ENCODE peak calls at places on chromosomes 7 and 10, in four cellular contexts. E is GM10248, H is AG10803, U is brain microvascular endothelial cell. O is an unnamed sample.

GRCh38 chr7:65840446-65840845 is 32.4 kb upstream of the VKORC1L1 start:
- DNase-seq in E (peak; percentile 45), H (no peak), U (no peak), O (no peak)

GRCh38 chr7:93414574-93414973 is 159.9 kb downstream of the CALCR start:
- DNase-seq in E (no peak), H (no peak), U (no peak), O (no peak)

GRCh38 chr7:157840913-157841756 is 504.3 kb downstream of the DNAJB6 start:
- DNase-seq in E (no peak), H (no peak), U (no peak), O (no peak)

GRCh38 chr7:139242741-139243281 is 11.8 kb downstream of the UBN2 start:
- DNase-seq in E (no peak), H (peak; percentile 29), U (no peak), O (no peak)

GRCh38 chr10:122348951-122349361 is 25.6 kb upstream of the PLEKHA1 start:
- DNase-seq in E (no peak), H (no peak), U (no peak), O (no peak)

GRCh38 chr10:44369851-44370250 is 15.0 kb downstream of the CXCL12 start:
- DNase-seq in E (no peak), H (peak; percentile 80), U (no peak), O (no peak)

GRCh38 chr10:107540981-107541380 is 376.5 kb upstream of the SORCS1 start:
- DNase-seq in E (no peak), H (no peak), U (no peak), O (no peak)

GRCh38 chr10:13528138-13528874 is 508 bp downstream of the BEND7 start:
- DNase-seq in E (peak; percentile 23), H (peak; percentile 5), U (no peak), O (no peak)

GRCh38 chr10:22325272-22325947 is 4.5 kb downstream of the BMI1 start:
- DNase-seq in E (peak; percentile 82), H (peak; percentile 63), U (no peak), O (no peak)

GRCh38 chr10:35004651-35005050 is 85.5 kb downstream of the CUL2 start:
- DNase-seq in E (no peak), H (peak; percentile 45), U (no peak), O (no peak)

GRCh38 chr7:44196450-44196872 is 4.3 kb upstream of the YKT6 start:
- DNase-seq in E (peak; percentile 64), H (peak; percentile 49), U (peak; percentile 55), O (no peak)

GRCh38 chr7:70632400-70632799 is 499.5 kb upstream of the GALNT17 start:
- DNase-seq in E (no peak), H (no peak), U (no peak), O (no peak)

GRCh38 chr10:78134919-78135318 is 101.3 kb downstream of the RPS24 start:
- DNase-seq in E (no peak), H (no peak), U (no peak), O (no peak)

GRCh38 chr7:37220664-37221063 is 228.0 kb downstream of the ELMO1 start:
- DNase-seq in E (no peak), H (no peak), U (no peak), O (no peak)

GRCh38 chr10:113947138-113948011 is 92.9 kb downstream of the NHLRC2 start:
- DNase-seq in E (no peak), H (no peak), U (no peak), O (no peak)

GRCh38 chr7:94823952-94824351 is 83.4 kb upstream of the PPP1R9A start:
- DNase-seq in E (no peak), H (peak; percentile 40), U (peak; percentile 49), O (no peak)

GRCh38 chr10:91672021-91672608 is 39.2 kb upstream of the PPP1R3C start:
- DNase-seq in E (no peak), H (peak; percentile 63), U (peak; percentile 22), O (no peak)

GRCh38 chr7:20385121-20385520 is 54.4 kb downstream of the ITGB8 start:
- DNase-seq in E (no peak), H (peak; percentile 62), U (peak; percentile 51), O (no peak)

GRCh38 chr10:7756360-7756992 is 31.3 kb downstream of the KIN start:
- DNase-seq in E (no peak), H (peak; percentile 23), U (peak; percentile 11), O (no peak)

GRCh38 chr10:122121059-122121458 is 132.1 kb downstream of the TACC2 start:
- DNase-seq in E (no peak), H (no peak), U (no peak), O (no peak)

GRCh38 chr10:71268247-71268691 is 50.8 kb upstream of the SLC29A3 start:
- DNase-seq in E (no peak), H (peak; percentile 74), U (peak; percentile 22), O (no peak)

GRCh38 chr10:44280211-44280610 is 104.7 kb downstream of the CXCL12 start:
- DNase-seq in E (no peak), H (peak; percentile 58), U (no peak), O (no peak)

GRCh38 chr10:17527530-17528146 is 73.2 kb upstream of the ST8SIA6 start:
- DNase-seq in E (no peak), H (peak; percentile 69), U (peak; percentile 70), O (no peak)

GRCh38 chr10:113657544-113657943 is 6.3 kb downstream of the NRAP start:
- DNase-seq in E (no peak), H (no peak), U (no peak), O (no peak)

GRCh38 chr7:22364023-22364422 is 7.1 kb upstream of the RAPGEF5 start:
- DNase-seq in E (no peak), H (no peak), U (no peak), O (no peak)

GRCh38 chr10:77179015-77179695 is 458.5 kb downstream of the KCNMA1 start:
- DNase-seq in E (no peak), H (peak; percentile 91), U (peak; percentile 81), O (no peak)

GRCh38 chr7:127347567-127348246 is 44.8 kb downstream of the ZNF800 start:
- DNase-seq in E (peak; percentile 88), H (peak; percentile 60), U (peak; percentile 42), O (peak; percentile 54)

GRCh38 chr10:4344544-4344994 is 481.4 kb upstream of the AKR1E2 start:
- DNase-seq in E (no peak), H (peak; percentile 100), U (peak; percentile 100), O (no peak)

GRCh38 chr10:86596266-86596665 is 58.1 kb upstream of the OPN4 start:
- DNase-seq in E (no peak), H (peak; percentile 50), U (no peak), O (no peak)

GRCh38 chr10:133183646-133184378 is 23.8 kb downstream of the KNDC1 start:
- DNase-seq in E (no peak), H (no peak), U (no peak), O (no peak)

GRCh38 chr7:73647725-73648592 is 19.7 kb upstream of the VPS37D start:
- DNase-seq in E (no peak), H (no peak), U (no peak), O (no peak)

GRCh38 chr7:49878627-49879026 is 105.2 kb downstream of the VWC2 start:
- DNase-seq in E (no peak), H (no peak), U (no peak), O (no peak)

GRCh38 chr7:73557397-73558257 is at the start of gene BCL7B:
- DNase-seq in E (peak; percentile 96), H (peak; percentile 50), U (peak; percentile 25), O (peak; percentile 95)

GRCh38 chr7:44131173-44132009 is 8.0 kb upstream of the POLD2 start:
- DNase-seq in E (no peak), H (no peak), U (no peak), O (no peak)

GRCh38 chr10:89389254-89389653 is 3.2 kb upstream of the IFIT1 start:
- DNase-seq in E (peak; percentile 25), H (peak; percentile 68), U (no peak), O (no peak)
- TF ChIP-seq CTCF in E (peak; percentile 29), H (peak; percentile 67), U (peak; percentile 54), O (no peak)

GRCh38 chr7:15737586-15737985 is 51.1 kb upstream of the MEOX2 start:
- DNase-seq in E (no peak), H (no peak), U (no peak), O (no peak)
- TF ChIP-seq CTCF in E (no peak), H (no peak), U (no peak), O (no peak)

GRCh38 chr10:118482393-118483331 is 112.8 kb downstream of the PRLHR start:
- DNase-seq in E (no peak), H (no peak), U (no peak), O (no peak)

GRCh38 chr10:118481871-118482270 is 113.6 kb downstream of the PRLHR start:
- DNase-seq in E (no peak), H (no peak), U (no peak), O (no peak)

GRCh38 chr10:118483496-118483895 is 112.0 kb downstream of the PRLHR start:
- DNase-seq in E (no peak), H (no peak), U (no peak), O (no peak)

GRCh38 chr10:118485641-118486040 is 109.8 kb downstream of the PRLHR start:
- DNase-seq in E (no peak), H (no peak), U (no peak), O (no peak)

DNA sequence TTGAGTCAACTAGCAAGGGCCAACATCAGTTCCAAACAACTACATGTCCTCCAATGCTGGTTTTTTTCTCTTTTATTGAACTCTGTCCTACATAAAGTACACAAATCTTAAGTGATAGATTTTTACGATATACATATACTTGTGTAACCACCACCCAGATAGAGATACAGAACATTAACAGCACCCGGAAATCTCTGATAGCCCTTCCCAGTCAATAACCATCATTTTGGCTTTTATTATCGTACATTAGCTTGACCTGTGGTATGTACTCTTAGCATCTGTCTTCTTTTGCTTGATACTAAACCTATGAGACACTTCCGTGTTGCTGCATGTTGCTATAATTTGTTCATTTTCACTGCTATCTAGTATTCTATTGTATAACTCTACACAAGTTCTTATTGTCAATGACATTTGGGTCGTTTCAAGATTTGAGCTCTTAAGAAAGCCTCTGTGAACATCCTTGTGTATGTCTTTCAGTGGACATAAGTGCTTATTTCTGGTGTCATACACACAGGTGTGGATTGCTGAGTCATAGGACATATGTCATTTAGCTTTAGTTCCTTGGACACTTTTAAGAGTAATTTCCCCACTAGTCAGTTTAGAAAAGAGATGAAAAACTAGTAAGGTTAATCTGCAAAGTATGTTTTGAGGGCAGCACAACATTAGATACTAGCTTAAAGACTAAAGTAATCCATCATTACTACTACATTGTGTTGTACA is 111.1 kb downstream of the PRLHR start:
- DNase-seq in E (no peak), H (no peak), U (no peak), O (no peak)
- TF ChIP-seq CTCF in E (no peak), H (no peak), U (no peak), O (no peak)

GRCh38 chr7:68444042-68444441 is 1154.2 kb upstream of the AUTS2 start:
- DNase-seq in E (no peak), H (no peak), U (no peak), O (no peak)

GRCh38 chr7:68444956-68445355 is 1153.3 kb upstream of the AUTS2 start:
- DNase-seq in E (no peak), H (no peak), U (no peak), O (no peak)

DNA sequence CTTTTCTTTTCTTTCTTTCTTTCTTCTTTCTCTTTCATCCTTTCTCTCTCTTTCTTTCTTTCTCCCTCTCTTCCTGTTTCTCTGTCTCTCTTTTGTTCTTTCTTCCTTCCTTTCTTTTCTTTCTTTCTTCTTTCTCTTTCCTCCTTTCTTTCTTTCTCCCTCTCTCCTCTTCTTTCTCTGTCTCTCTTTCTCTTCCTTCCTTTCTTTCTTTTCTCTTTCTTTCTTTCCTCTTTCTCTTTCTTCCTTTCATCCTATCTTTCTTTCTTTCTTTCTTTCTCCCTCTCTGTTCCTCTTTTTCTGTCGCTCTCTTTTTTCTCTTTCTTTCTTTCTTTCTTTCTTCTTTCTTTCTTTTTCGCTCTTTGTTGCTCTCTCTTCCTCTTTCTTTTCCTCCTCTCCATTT is 1149.2 kb upstream of the AUTS2 start:
- DNase-seq in E (no peak), H (no peak), U (no peak), O (no peak)
- TF ChIP-seq CTCF in E (no peak), H (no peak), U (no peak), O (no peak)